ENCODE peak calls at places on chromosomes 5 and 9, in four cellular contexts. B is stimulated activated CD4-positive, alpha-beta T cell treated with anti-CD3 and anti-CD28 coated beads, Interleukin-12 subunit alpha, Interleukin-12 subunit beta, amount 100 ng/mL, for 48 hours; W is effector CD4-positive, alpha-beta T cell; Y is Ammon's horn. K is an unnamed sample.

GRCh38 chr5:143318833-143319232 is 84.7 kb downstream of the NR3C1 start:
- DNase-seq in B (no peak), W (no peak), Y (no peak), K (no peak)

GRCh38 chr5:134392301-134392700 is 19.4 kb downstream of the CDKN2AIPNL start:
- DNase-seq in B (no peak), W (no peak), Y (no peak), K (no peak)

GRCh38 chr9:27523141-27523540 is 949 bp upstream of the IFNK start:
- DNase-seq in B (no peak), W (no peak), Y (no peak), K (no peak)

GRCh38 chr5:134524826-134525686 is at the start of gene JADE2:
- DNase-seq in B (peak; percentile 55), W (peak; percentile 77), Y (peak; percentile 62), K (peak; percentile 91)

GRCh38 chr9:126028746-126029145 is 281.6 kb downstream of the PBX3 start:
- DNase-seq in B (no peak), W (no peak), Y (no peak), K (no peak)

GRCh38 chr9:93460689-93461413 is 7.5 kb upstream of the FAM120AOS start:
- DNase-seq in B (no peak), W (no peak), Y (no peak), K (no peak)

GRCh38 chr5:168214886-168215285 is 76.6 kb upstream of the WWC1 start:
- DNase-seq in B (no peak), W (no peak), Y (no peak), K (no peak)

GRCh38 chr5:171913987-171914273 is 92.5 kb downstream of the FBXW11 start:
- DNase-seq in B (no peak), W (no peak), Y (no peak), K (no peak)

GRCh38 chr5:93415819-93416218 is 165.2 kb downstream of the NR2F1-AS1 start:
- DNase-seq in B (no peak), W (no peak), Y (no peak), K (no peak)

GRCh38 chr9:132610661-132611060 is 28.3 kb downstream of the BARHL1 start:
- DNase-seq in B (no peak), W (no peak), Y (no peak), K (no peak)

GRCh38 chr9:79447308-79447605 is 124.5 kb upstream of the TLE4 start:
- DNase-seq in B (no peak), W (no peak), Y (no peak), K (no peak)

GRCh38 chr9:123370526-123371227 is 14.7 kb downstream of the CRB2 start:
- DNase-seq in B (no peak), W (no peak), Y (no peak), K (no peak)

GRCh38 chr9:114072181-114073140 is 5.6 kb downstream of the AMBP start:
- DNase-seq in B (no peak), W (no peak), Y (peak; percentile 72), K (no peak)

GRCh38 chr5:137921931-137922330 is 32.7 kb downstream of the PKD2L2 start:
- DNase-seq in B (no peak), W (no peak), Y (no peak), K (no peak)

GRCh38 chr5:146697211-146697610 is 181.2 kb upstream of the GPR151 start:
- DNase-seq in B (no peak), W (no peak), Y (no peak), K (no peak)

GRCh38 chr5:146662229-146662628 is 146.2 kb upstream of the GPR151 start:
- DNase-seq in B (no peak), W (no peak), Y (no peak), K (peak; percentile 10)

GRCh38 chr9:72882117-72882775 is 70.6 kb downstream of the ALDH1A1 start:
- DNase-seq in B (no peak), W (no peak), Y (peak; percentile 15), K (no peak)

GRCh38 chr5:35246411-35246810 is 16.1 kb upstream of the PRLR start:
- DNase-seq in B (no peak), W (no peak), Y (no peak), K (no peak)

GRCh38 chr9:73146113-73146815 is 5.4 kb upstream of the ANXA1 start:
- DNase-seq in B (no peak), W (no peak), Y (no peak), K (no peak)

GRCh38 chr9:86434039-86434726 is 80.0 kb upstream of the TUT7 start:
- DNase-seq in B (no peak), W (no peak), Y (peak; percentile 75), K (peak; percentile 49)

GRCh38 chr5:44665101-44665701 is 143.5 kb upstream of the MRPS30 start:
- DNase-seq in B (no peak), W (no peak), Y (no peak), K (no peak)

GRCh38 chr9:2934883-2935282 is 91.0 kb upstream of the PUM3 start:
- DNase-seq in B (no peak), W (no peak), Y (no peak), K (no peak)

GRCh38 chr9:137485343-137486140 is 26.4 kb upstream of the NSMF start:
- DNase-seq in B (no peak), W (no peak), Y (no peak), K (no peak)

GRCh38 chr5:20554001-20554400 is 566.0 kb upstream of the CDH18 start:
- DNase-seq in B (no peak), W (no peak), Y (no peak), K (no peak)

GRCh38 chr9:133945314-133945975 is 46.7 kb downstream of the VAV2 start:
- DNase-seq in B (no peak), W (no peak), Y (no peak), K (peak; percentile 91)